ENCODE peak calls at places on chromosomes 16 and 17, in ten cellular contexts. Y is AG10803, M is HFF-Myc, X is pancreas, J is cardiac muscle cell, Z is thoracic aorta, O is fibroblast of villous mesenchyme, A is psoas muscle, S is BJ, V is Peyer's patch. I is an unnamed sample.

GRCh38 chr16:19218581-19218980 is 50.5 kb downstream of the SYT17 start:
- DNase-seq in Y (no peak), M (no peak), X (no peak), J (no peak), Z (no peak), O (no peak), A (no peak), S (no peak), V (no peak), I (no peak)

GRCh38 chr17:13437966-13438779 is 163.6 kb downstream of the HS3ST3A1 start:
- DNase-seq in Y (no peak), M (no peak), X (no peak), J (no peak), Z (no peak), O (peak; percentile 20), A (no peak), S (no peak), V (no peak), I (peak; percentile 53)

GRCh38 chr16:27437946-27438345 is 36.0 kb downstream of the IL21R start:
- DNase-seq in Y (no peak), M (no peak), X (no peak), J (no peak), Z (no peak), O (no peak), A (no peak), S (no peak), V (no peak), I (no peak)

GRCh38 chr16:50282010-50282538 is 15.7 kb downstream of the ADCY7 start:
- DNase-seq in Y (peak; percentile 47), M (no peak), X (no peak), J (no peak), Z (no peak), O (peak; percentile 61), A (peak; percentile 68), S (no peak), V (no peak), I (peak; percentile 38)

GRCh38 chr17:77476920-77477805 is 336.4 kb downstream of the SEC14L1 start:
- DNase-seq in Y (peak; percentile 99), M (peak; percentile 89), X (no peak), J (peak; percentile 60), Z (peak; percentile 86), O (peak; percentile 99), A (peak; percentile 73), S (peak; percentile 97), V (no peak), I (peak; percentile 99)

GRCh38 chr17:58242171-58242784 is 3.9 kb downstream of the LPO start:
- DNase-seq in Y (no peak), M (no peak), X (no peak), J (no peak), Z (no peak), O (no peak), A (no peak), S (no peak), V (no peak), I (no peak)

GRCh38 chr16:35391328-35391727 is 1931.9 kb downstream of the TP53TG3F start:
- DNase-seq in Y (peak; percentile 33), M (peak; percentile 7), X (peak; percentile 51), J (no peak), Z (no peak), O (peak; percentile 14), A (peak; percentile 16), S (no peak), V (no peak), I (peak; percentile 20)

GRCh38 chr16:84985079-84986065 is 26.0 kb downstream of the ZDHHC7 start:
- DNase-seq in Y (peak; percentile 88), M (peak; percentile 35), X (no peak), J (no peak), Z (no peak), O (peak; percentile 90), A (peak; percentile 46), S (peak; percentile 78), V (peak; percentile 39), I (peak; percentile 94)

GRCh38 chr17:31678431-31678830 is 180.6 kb downstream of the COPRS start:
- DNase-seq in Y (peak; percentile 65), M (no peak), X (no peak), J (no peak), Z (no peak), O (no peak), A (peak; percentile 59), S (no peak), V (no peak), I (peak; percentile 36)

GRCh38 chr17:30550512-30551273 is 73.5 kb downstream of the GOSR1 start:
- DNase-seq in Y (peak; percentile 13), M (peak; percentile 6), X (no peak), J (no peak), Z (no peak), O (peak; percentile 38), A (no peak), S (no peak), V (no peak), I (peak; percentile 78)

GRCh38 chr17:79845601-79845949 is 6.3 kb upstream of the CBX4 start:
- DNase-seq in Y (peak; percentile 22), M (no peak), X (no peak), J (no peak), Z (no peak), O (peak; percentile 61), A (no peak), S (no peak), V (peak; percentile 57), I (no peak)

GRCh38 chr17:5785867-5786509 is 201.7 kb upstream of the NLRP1 start:
- DNase-seq in Y (peak; percentile 74), M (no peak), X (no peak), J (no peak), Z (no peak), O (peak; percentile 6), A (no peak), S (no peak), V (no peak), I (peak; percentile 65)

GRCh38 chr16:88688013-88688778 is 1.9 kb upstream of the SNAI3 start:
- DNase-seq in Y (no peak), M (no peak), X (peak; percentile 93), J (no peak), Z (no peak), O (no peak), A (no peak), S (no peak), V (peak; percentile 70), I (no peak)

GRCh38 chr17:18027280-18027679 is 11.7 kb downstream of the ATPAF2 start:
- DNase-seq in Y (no peak), M (no peak), X (peak; percentile 45), J (no peak), Z (no peak), O (no peak), A (peak; percentile 56), S (no peak), V (no peak), I (peak; percentile 59)

GRCh38 chr16:4320030-4320429 is 4.2 kb downstream of the GLIS2 start:
- DNase-seq in Y (no peak), M (no peak), X (no peak), J (no peak), Z (no peak), O (no peak), A (peak; percentile 72), S (no peak), V (no peak), I (peak; percentile 30)
- H3K4me3 ChIP-seq in Y (no peak overlapping the region), M (peak overlapping the region; percentile 78), X (no peak overlapping the region), J (no peak overlapping the region), Z (peak overlapping the region; percentile 92), O (no peak overlapping the region), A (no peak overlapping the region), S (peak overlapping the region; percentile 26), V (no peak overlapping the region), I (no peak overlapping the region)

GRCh38 chr17:48998557-48999440 is 1.6 kb downstream of the IGF2BP1 start:
- DNase-seq in Y (no peak), M (no peak), X (no peak), J (peak; percentile 48), Z (no peak), O (peak; percentile 79), A (no peak), S (no peak), V (no peak), I (no peak)
- H3K4me3 ChIP-seq in Y (peak overlapping the region; percentile 79), M (peak overlapping the region; percentile 58), X (no peak overlapping the region), J (peak overlapping the region; percentile 96), Z (peak overlapping the region; percentile 64), O (peak overlapping the region; percentile 85), A (no peak overlapping the region), S (peak overlapping the region; percentile 41), V (peak overlapping the region; percentile 3), I (no peak overlapping the region)

GRCh38 chr17:46819906-46820351 is 1.4 kb upstream of the WNT3 start:
- DNase-seq in Y (no peak), M (no peak), X (no peak), J (no peak), Z (no peak), O (no peak), A (no peak), S (no peak), V (no peak), I (no peak)
- H3K4me3 ChIP-seq in Y (no peak overlapping the region), M (no peak overlapping the region), X (no peak overlapping the region), J (peak overlapping the region; percentile 35), Z (peak overlapping the region; percentile 69), O (no peak overlapping the region), A (no peak overlapping the region), S (no peak overlapping the region), V (no peak overlapping the region), I (no peak overlapping the region)

GRCh38 chr17:10616502-10617119 is 40.5 kb downstream of the MYH3 start:
- DNase-seq in Y (peak; percentile 74), M (peak; percentile 59), X (peak; percentile 77), J (peak; percentile 85), Z (peak; percentile 32), O (peak; percentile 65), A (peak; percentile 81), S (no peak), V (peak; percentile 78), I (peak; percentile 79)

GRCh38 chr17:10610821-10611323 is 46.2 kb downstream of the MYH3 start:
- DNase-seq in Y (no peak), M (no peak), X (no peak), J (peak; percentile 27), Z (no peak), O (no peak), A (no peak), S (no peak), V (no peak), I (no peak)

GRCh38 chr17:10614536-10615155 is 42.5 kb downstream of the MYH3 start:
- DNase-seq in Y (peak; percentile 70), M (no peak), X (no peak), J (peak; percentile 77), Z (no peak), O (peak; percentile 67), A (peak; percentile 32), S (no peak), V (no peak), I (peak; percentile 71)

GRCh38 chr17:10612957-10613744 is 44.0 kb downstream of the MYH3 start:
- DNase-seq in Y (peak; percentile 93), M (no peak), X (no peak), J (no peak), Z (no peak), O (peak; percentile 65), A (no peak), S (peak; percentile 40), V (no peak), I (peak; percentile 57)

DNA sequence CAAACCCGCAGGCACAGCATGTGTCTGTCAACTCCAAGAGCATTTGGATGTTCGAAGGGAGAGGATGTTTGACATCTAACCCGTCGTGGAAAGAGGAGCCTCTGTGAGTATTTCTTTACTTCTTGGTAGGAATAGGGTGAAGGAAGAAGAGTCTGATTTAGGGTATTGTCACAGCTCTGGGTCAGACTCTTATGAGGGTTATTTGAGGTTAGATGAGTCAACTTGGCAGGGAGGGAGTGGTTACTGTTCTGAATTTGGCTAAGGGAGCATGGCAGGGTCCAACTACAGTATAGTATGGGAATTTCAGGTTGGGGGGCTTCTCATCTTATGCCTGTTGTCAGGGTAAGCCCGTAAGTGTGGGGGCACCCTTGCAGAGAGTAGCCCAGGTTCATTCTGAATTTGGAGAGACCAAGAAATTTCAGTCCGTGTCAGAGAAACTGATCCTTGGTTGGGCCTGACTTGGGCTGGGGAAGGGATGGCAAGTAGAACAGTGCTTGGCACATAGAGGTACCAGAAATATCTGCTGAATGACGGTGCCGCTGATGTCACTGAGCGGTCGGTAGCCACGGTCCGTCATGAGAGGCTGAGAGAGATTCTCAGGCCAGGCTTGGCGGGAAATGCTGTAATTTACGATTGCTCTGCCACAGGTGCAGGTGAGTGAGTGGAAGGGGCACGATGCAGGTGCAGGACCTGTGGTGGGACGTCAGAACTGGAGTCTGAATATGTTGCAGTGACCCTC is 43.2 kb downstream of the MYH3 start:
- DNase-seq in Y (peak; percentile 79), M (no peak), X (no peak), J (no peak), Z (no peak), O (no peak), A (peak; percentile 28), S (no peak), V (no peak), I (peak; percentile 71)
- H3K4me3 ChIP-seq in Y (peak overlapping the region; percentile 50), M (no peak overlapping the region), X (no peak overlapping the region), J (no peak overlapping the region), Z (no peak overlapping the region), O (no peak overlapping the region), A (peak overlapping the region; percentile 49), S (no peak overlapping the region), V (no peak overlapping the region), I (no peak overlapping the region)

I was measured in fibroblast of mammary gland.